ENCODE peak calls at places on chromosomes 4 and X, in five cellular contexts. P, Z, V, I and B are unnamed samples.

GRCh38 chrX:64885850-64886249 is 90.4 kb downstream of the ZC4H2 start:
- DNase-seq in P (peak), Z (no peak), V (no peak), I (no peak), B (no peak)

GRCh38 chrX:40912166-40912565 is 173.1 kb upstream of the USP9X start:
- DNase-seq in P (no peak), Z (no peak), V (no peak), I (no peak), B (no peak)

GRCh38 chr4:2220016-2220620 is 21.8 kb downstream of the HAUS3 start:
- DNase-seq in P (peak), Z (peak), V (peak), I (peak), B (peak)

GRCh38 chr4:173821031-173821430 is 291.0 kb upstream of the HAND2 start:
- DNase-seq in P (no peak), Z (no peak), V (no peak), I (no peak), B (no peak)

GRCh38 chr4:113678651-113679050 is 82.9 kb downstream of the CAMK2D start:
- DNase-seq in P (no peak), Z (no peak), V (no peak), I (no peak), B (peak)

GRCh38 chrX:39670281-39670680 is 427.5 kb downstream of the BCOR start:
- DNase-seq in P (no peak), Z (no peak), V (no peak), I (no peak), B (no peak)

GRCh38 chrX:99353412-99353811 is 1056.7 kb downstream of the PCDH19 start:
- DNase-seq in P (no peak), Z (no peak), V (no peak), I (no peak), B (no peak)

GRCh38 chr4:6123116-6123515 is 77.2 kb downstream of the JAKMIP1 start:
- DNase-seq in P (no peak), Z (no peak), V (no peak), I (no peak), B (no peak)

GRCh38 chr4:127930175-127930574 is 34.8 kb downstream of the MFSD8 start:
- DNase-seq in P (no peak), Z (no peak), V (no peak), I (no peak), B (no peak)

GRCh38 chr4:74118600-74119351 is 19.8 kb upstream of the CXCL2 start:
- DNase-seq in P (no peak), Z (no peak), V (no peak), I (no peak), B (no peak)

GRCh38 chrX:130799393-130799792 is 103.6 kb downstream of the ENOX2 start:
- DNase-seq in P (no peak), Z (no peak), V (no peak), I (no peak), B (no peak)

GRCh38 chrX:48468247-48468671 is 1.8 kb downstream of the SLC38A5 start:
- DNase-seq in P (peak), Z (peak), V (no peak), I (peak), B (no peak)

GRCh38 chr4:8779371-8779988 is 92.2 kb downstream of the HMX1 start:
- DNase-seq in P (no peak), Z (no peak), V (no peak), I (no peak), B (no peak)

GRCh38 chrX:135411893-135412292 is 9.9 kb upstream of the SMIM10L2A start:
- DNase-seq in P (no peak), Z (no peak), V (no peak), I (no peak), B (no peak)

GRCh38 chrX:100819534-100819836 is 706 bp upstream of the CSTF2 start:
- DNase-seq in P (no peak), Z (no peak), V (no peak), I (peak), B (no peak)

GRCh38 chrX:34629572-34629971 is 27.5 kb downstream of the TMEM47 start:
- DNase-seq in P (no peak), Z (no peak), V (no peak), I (no peak), B (peak)

GRCh38 chr4:38565271-38566199 is 98.5 kb upstream of the KLF3 start:
- DNase-seq in P (no peak), Z (peak), V (peak), I (no peak), B (no peak)

GRCh38 chr4:122131562-122132157 is 20.5 kb upstream of the BLTP1 start:
- DNase-seq in P (no peak), Z (no peak), V (no peak), I (no peak), B (no peak)

GRCh38 chrX:14963447-14964236 is 90.4 kb downstream of the MOSPD2 start:
- DNase-seq in P (no peak), Z (no peak), V (no peak), I (no peak), B (peak)

GRCh38 chrX:2898861-2899512 is 30.2 kb downstream of the ARSD start:
- DNase-seq in P (no peak), Z (peak), V (no peak), I (no peak), B (no peak)

GRCh38 chr4:137129471-137130244 is 402.6 kb downstream of the PCDH18 start:
- DNase-seq in P (no peak), Z (no peak), V (no peak), I (no peak), B (no peak)

GRCh38 chr4:77734928-77735327 is 84.2 kb downstream of the CNOT6L start:
- DNase-seq in P (peak), Z (no peak), V (no peak), I (no peak), B (no peak)

GRCh38 chr4:37188100-37188499 is 56.4 kb upstream of the NWD2 start:
- DNase-seq in P (peak), Z (no peak), V (no peak), I (no peak), B (no peak)

GRCh38 chr4:53591372-53591892 is at the start of gene LNX1:
- DNase-seq in P (peak), Z (no peak), V (peak), I (no peak), B (no peak)

GRCh38 chrX:19613645-19614323 is 98.5 kb upstream of the MAP3K15 start:
- DNase-seq in P (no peak), Z (no peak), V (no peak), I (no peak), B (no peak)

GRCh38 chr4:29588615-29589014 is 1131.6 kb upstream of the PCDH7 start:
- DNase-seq in P (no peak), Z (no peak), V (no peak), I (no peak), B (no peak)

GRCh38 chr4:88109123-88109864 is 49.1 kb downstream of the ABCG2 start:
- DNase-seq in P (no peak), Z (no peak), V (no peak), I (no peak), B (no peak)

GRCh38 chr4:96352051-96352517 is 512.2 kb downstream of the PDHA2 start:
- DNase-seq in P (peak), Z (no peak), V (no peak), I (no peak), B (peak)

GRCh38 chr4:150491132-150492049 is 90.6 kb upstream of the MAB21L2 start:
- DNase-seq in P (no peak), Z (no peak), V (no peak), I (no peak), B (no peak)

GRCh38 chrX:30981968-30982367 is 89.9 kb downstream of the FTHL17 start:
- DNase-seq in P (no peak), Z (no peak), V (no peak), I (no peak), B (no peak)

GRCh38 chr4:45925809-45926208 is 198.0 kb downstream of the GABRG1 start:
- DNase-seq in P (no peak), Z (no peak), V (no peak), I (no peak), B (no peak)

GRCh38 chr4:137909910-137910309 is 332.2 kb downstream of the SLC7A11 start:
- DNase-seq in P (no peak), Z (no peak), V (peak), I (no peak), B (no peak)

GRCh38 chr4:22573198-22573597 is 57.3 kb upstream of the ADGRA3 start:
- DNase-seq in P (no peak), Z (peak), V (no peak), I (no peak), B (no peak)

GRCh38 chrX:19954707-19955106 is 36.2 kb downstream of the BCLAF3 start:
- DNase-seq in P (no peak), Z (no peak), V (no peak), I (no peak), B (peak)

GRCh38 chrX:131827935-131828334 is 195.2 kb upstream of the STK26 start:
- DNase-seq in P (peak), Z (no peak), V (no peak), I (no peak), B (no peak)

GRCh38 chrX:101397779-101398178 is 7.0 kb downstream of the RPL36A start:
- DNase-seq in P (no peak), Z (no peak), V (no peak), I (no peak), B (no peak)

DNA sequence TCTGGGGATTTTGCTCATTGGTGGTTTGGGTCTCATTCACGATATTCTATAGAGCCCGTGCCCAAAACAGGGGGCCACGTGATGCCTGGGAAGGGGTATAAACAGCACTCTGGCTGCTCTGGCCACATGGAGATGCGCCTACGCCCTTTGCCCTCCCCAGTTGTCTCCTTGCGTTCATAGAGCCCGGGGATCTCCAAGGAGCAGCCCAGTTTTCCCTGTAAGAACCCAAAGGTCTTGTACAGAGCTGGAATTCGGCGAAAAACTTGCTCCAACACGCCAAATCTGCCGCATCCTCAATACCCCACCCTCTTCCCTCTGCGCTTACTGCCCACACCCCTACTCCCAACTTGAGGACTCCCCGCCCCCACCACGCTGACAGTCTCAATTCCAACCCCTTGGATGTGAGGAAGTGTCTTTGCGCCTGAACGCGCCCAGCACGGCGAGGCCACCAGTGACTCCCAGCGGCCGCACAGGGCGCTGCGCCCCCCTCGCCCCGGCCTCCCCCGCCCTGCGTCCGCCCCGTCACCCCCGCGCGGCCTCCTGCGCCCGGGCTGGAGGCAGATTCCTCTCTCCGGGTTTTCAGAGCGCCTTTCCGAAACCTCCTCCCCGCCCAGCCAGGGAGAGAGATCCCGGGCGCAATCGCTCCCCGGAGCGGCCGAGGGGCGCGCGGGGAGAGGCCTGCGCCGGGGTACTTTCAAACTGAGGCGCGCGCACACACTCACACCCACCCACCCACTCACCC is at the start of gene NHS:
- DNase-seq in P (peak), Z (peak), V (peak), I (peak), B (no peak)
- TF ChIP-seq POLR2AphosphoS5 in P (no peak), Z (peak), V (no peak), I (no peak), B (no peak)

DNA sequence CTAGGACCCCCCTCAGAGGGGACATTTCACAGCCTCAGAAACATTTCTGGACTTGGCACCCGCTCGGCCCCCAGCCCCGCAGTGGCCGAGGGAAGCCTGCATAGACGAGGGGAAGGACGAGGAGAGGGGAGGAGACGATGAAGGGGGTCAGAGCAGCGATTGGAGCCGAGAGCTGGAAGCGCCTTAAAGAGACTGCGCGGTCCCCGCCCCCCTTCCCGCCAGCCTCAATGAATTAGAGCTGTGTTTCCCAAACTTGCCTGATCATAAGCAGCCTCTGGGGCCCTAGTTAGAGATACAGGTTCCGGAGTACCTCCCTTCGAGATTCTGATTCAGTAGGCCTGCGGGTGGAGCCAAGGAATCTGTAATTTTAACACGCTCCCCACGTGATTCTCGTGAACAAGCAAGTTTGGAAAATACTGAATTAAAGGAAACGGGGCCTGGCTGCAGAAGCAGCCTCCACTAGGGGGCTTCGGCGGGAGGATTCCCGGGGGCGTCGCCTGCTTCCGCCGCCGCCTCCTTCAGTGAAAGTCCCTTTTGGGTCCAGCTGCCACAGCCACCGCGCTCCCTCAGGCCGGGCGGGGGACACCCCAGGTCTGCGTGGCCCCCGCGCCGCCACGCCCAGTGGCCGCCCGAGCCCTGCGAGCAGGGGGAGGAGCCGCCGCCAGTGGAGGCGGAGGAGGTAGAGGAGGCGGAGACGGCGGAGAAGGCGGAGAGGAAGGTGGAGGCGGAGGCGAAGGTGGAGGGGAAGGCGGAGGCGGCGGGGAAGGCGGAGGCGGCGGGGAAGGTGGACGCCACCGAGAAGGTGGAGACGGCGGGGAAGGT is at the start of gene USP27X:
- DNase-seq in P (peak), Z (peak), V (peak), I (peak), B (peak)
- TF ChIP-seq POLR2AphosphoS5 in P (no peak), Z (peak), V (no peak), I (peak), B (peak)

GRCh38 chr4:83906561-83906960 is 370.7 kb downstream of the GPAT3 start:
- DNase-seq in P (no peak), Z (no peak), V (no peak), I (no peak), B (no peak)
- TF ChIP-seq POLR2AphosphoS5 in P (no peak), Z (no peak), V (no peak), I (no peak), B (no peak)

GRCh38 chr4:26145212-26145611 is 175.6 kb upstream of the RBPJ start:
- DNase-seq in P (no peak), Z (no peak), V (no peak), I (no peak), B (no peak)
- TF ChIP-seq POLR2AphosphoS5 in P (no peak), Z (no peak), V (no peak), I (no peak), B (no peak)